ENCODE peak calls at places on chromosomes 5 and 9, in six cellular contexts. Z is HS-27A; I is glutamatergic neuron; O is effector memory CD4-positive, alpha-beta T cell; N is lung; Y is AG09319. B is an unnamed sample.

GRCh38 chr5:66793049-66793448 is 196.9 kb downstream of the MAST4 start:
- DNase-seq in Z (no peak), Y (no peak), N (no peak), I (no peak), O (no peak), B (no peak)

GRCh38 chr5:39783756-39784421 is 359.1 kb upstream of the DAB2 start:
- DNase-seq in O (no peak), Z (no peak), I (no peak), Y (no peak), N (no peak), B (no peak)

GRCh38 chr5:149853701-149854100 is 90.9 kb downstream of the PDE6A start:
- DNase-seq in Y (no peak), O (no peak), N (no peak), I (peak; percentile 7), Z (no peak), B (no peak)

GRCh38 chr5:127758884-127759283 is 55.7 kb downstream of the CCDC192 start:
- DNase-seq in Y (no peak), O (no peak), N (no peak), Z (no peak), I (no peak), B (no peak)

GRCh38 chr5:60295423-60295822 is 401.9 kb upstream of the PDE4D start:
- DNase-seq in Z (peak; percentile 17), N (no peak), I (peak; percentile 22), O (no peak), Y (no peak), B (no peak)

GRCh38 chr5:31471040-31471439 is 60.9 kb downstream of the DROSHA start:
- DNase-seq in Y (no peak), I (no peak), N (no peak), O (no peak), Z (no peak), B (no peak)

GRCh38 chr5:1050449-1051365 is 42.1 kb downstream of the NKD2 start:
- DNase-seq in Y (no peak), Z (no peak), N (no peak), O (no peak), I (peak; percentile 21), B (no peak)

GRCh38 chr5:177601577-177602457 is 1.9 kb downstream of the B4GALT7 start:
- DNase-seq in N (no peak), I (peak; percentile 33), Z (no peak), Y (no peak), O (no peak), B (no peak)

GRCh38 chr9:111983484-111983908 is 86.9 kb downstream of the UGCG start:
- DNase-seq in Z (no peak), Y (no peak), O (no peak), N (no peak), I (no peak), B (no peak)

B was measured in mesothelial cell of epicardium.